ENCODE peak calls at places on chromosome 4, in seven cellular contexts. F is NAMALWA; K is ELF-1; E is AML-193; P is NCI-H345; G is dermis blood vessel endothelial cell; H is activated CD4-positive, alpha-beta T cell treated with anti-CD3 and anti-CD28 coated beads, Interleukin-2, amount 10 ng/mL, durations not matched to agents 7 days and 5 days. Q is an unnamed sample.
A peak's percentile ranks its signal among the peaks of the same experiment; 100 is the strongest.

GRCh38 chr4:36081185-36081584 is 163.1 kb downstream of the ARAP2 start:
- DNase-seq in E (no peak), P (no peak), H (no peak), G (no peak), F (no peak), K (no peak), Q (no peak)

GRCh38 chr4:183966371-183966770 is 61.3 kb downstream of the STOX2 start:
- DNase-seq in H (no peak), P (no peak), F (no peak), K (no peak), E (no peak), G (no peak), Q (no peak)

GRCh38 chr4:174437756-174438155 is 84.5 kb downstream of the HPGD start:
- DNase-seq in F (no peak), P (no peak), H (no peak), E (no peak), K (no peak), G (no peak), Q (no peak)

GRCh38 chr4:1360423-1361283 is 13.6 kb downstream of the UVSSA start:
- DNase-seq in G (no peak), H (no peak), E (no peak), F (no peak), K (peak; percentile 30), P (no peak), Q (no peak)

GRCh38 chr4:173699841-173700475 is 169.9 kb upstream of the HAND2 start:
- DNase-seq in P (no peak), E (no peak), F (no peak), G (no peak), K (no peak), H (no peak), Q (no peak)

GRCh38 chr4:152594981-152595916 is 59.4 kb upstream of the FBXW7 start:
- DNase-seq in P (peak; percentile 45), E (no peak), G (no peak), H (no peak), F (peak; percentile 68), K (no peak), Q (no peak)

GRCh38 chr4:4720671-4721070 is 138.8 kb upstream of the MSX1 start:
- DNase-seq in H (no peak), F (no peak), G (no peak), E (no peak), K (peak; percentile 10), P (peak; percentile 88), Q (no peak)

GRCh38 chr4:111213520-111213919 is 590.6 kb upstream of the PITX2 start:
- DNase-seq in P (no peak), F (no peak), E (no peak), K (no peak), G (no peak), H (no peak), Q (no peak)

GRCh38 chr4:146134761-146135160 is 40.8 kb upstream of the LSM6 start:
- DNase-seq in G (peak; percentile 22), K (no peak), F (no peak), H (no peak), E (no peak), P (peak; percentile 85), Q (no peak)

GRCh38 chr4:1550122-1551070 is 133.7 kb downstream of the FAM53A start:
- DNase-seq in E (no peak), H (no peak), K (no peak), F (no peak), G (no peak), P (no peak), Q (no peak)

GRCh38 chr4:40865696-40866095 is 115.9 kb downstream of the NSUN7 start:
- DNase-seq in F (no peak), K (no peak), G (no peak), P (no peak), E (no peak), H (no peak), Q (no peak)

GRCh38 chr4:37562592-37562991 is 123.6 kb downstream of the RELL1 start:
- DNase-seq in F (no peak), K (no peak), E (no peak), H (no peak), P (no peak), G (peak; percentile 15), Q (peak; percentile 63)

GRCh38 chr4:103673983-103674382 is 45.8 kb downstream of the TACR3 start:
- DNase-seq in P (no peak), K (no peak), G (no peak), F (no peak), E (no peak), H (no peak), Q (no peak)

GRCh38 chr4:127143460-127144190 is 489.1 kb upstream of the INTU start:
- DNase-seq in G (no peak), H (no peak), E (no peak), P (no peak), F (no peak), K (no peak), Q (no peak)

GRCh38 chr4:120517966-120518365 is 404.6 kb downstream of the PRDM5 start:
- DNase-seq in K (peak; percentile 15), F (peak; percentile 87), E (no peak), P (no peak), G (peak; percentile 88), H (no peak), Q (no peak)

GRCh38 chr4:113697429-113697828 is 64.1 kb downstream of the CAMK2D start:
- DNase-seq in E (no peak), H (no peak), P (no peak), K (no peak), F (no peak), G (no peak), Q (no peak)

GRCh38 chr4:161496-162284 is 37.4 kb downstream of the ZNF718 start:
- DNase-seq in H (no peak), P (no peak), G (peak; percentile 3), E (no peak), F (peak; percentile 6), K (no peak), Q (no peak)

GRCh38 chr4:74659576-74660411 is 134.5 kb downstream of the BTC start:
- DNase-seq in G (peak; percentile 98), P (no peak), E (peak; percentile 78), F (no peak), K (peak; percentile 1), H (no peak), Q (peak; percentile 97)

GRCh38 chr4:8110071-8110986 is 48.3 kb downstream of the ABLIM2 start:
- DNase-seq in K (peak; percentile 73), E (no peak), G (peak; percentile 44), P (peak; percentile 70), F (no peak), H (no peak), Q (peak; percentile 81)

GRCh38 chr4:1008840-1009646 is 2.4 kb upstream of the FGFRL1 start:
- DNase-seq in E (peak; percentile 9), G (peak; percentile 18), F (peak; percentile 34), P (no peak), H (peak; percentile 43), K (peak; percentile 47), Q (no peak)

GRCh38 chr4:24794916-24795665 is at the start of gene SOD3:
- DNase-seq in K (peak; percentile 91), H (no peak), P (no peak), E (no peak), F (no peak), G (peak; percentile 10), Q (no peak)

GRCh38 chr4:103074598-103075434 is 1.7 kb downstream of the SLC9B2 start:
- DNase-seq in P (no peak), F (peak; percentile 43), G (peak; percentile 25), H (no peak), K (no peak), E (peak; percentile 38), Q (no peak)

GRCh38 chr4:87240341-87240740 is 19.9 kb upstream of the KLHL8 start:
- DNase-seq in H (no peak), G (no peak), E (no peak), K (no peak), P (peak; percentile 72), F (no peak), Q (no peak)

GRCh38 chr4:23153076-23153475 is 460.3 kb downstream of the GBA3 start:
- DNase-seq in K (no peak), G (no peak), H (no peak), E (no peak), F (no peak), P (no peak), Q (no peak)

GRCh38 chr4:141645611-141646340 is 9.4 kb downstream of the IL15 start:
- DNase-seq in P (no peak), F (no peak), K (no peak), G (no peak), E (no peak), H (no peak), Q (no peak)

Q was measured in keratinocyte.